ENCODE peak calls at places on chromosome 15, in nine cellular contexts. O is astrocyte of the spinal cord; Q is NCI-H774; N is GM20000; C is progenitor cell of endocrine pancreas; K is mammary epithelial cell; S is heart left ventricle; J is stimulated activated CD8-positive, alpha-beta memory T cell treated with anti-CD3 and anti-CD28 coated beads, Interleukin-2, amount 100 ng/mL, for 1 hour; W is nephron progenitor cell. Y is an unnamed sample.

GRCh38 chr15:52233405-52233804 is 42.2 kb upstream of the GNB5 start:
- DNase-seq in O (no peak), Q (no peak), N (peak), C (no peak), K (no peak), S (no peak), J (no peak), W (no peak), Y (no peak)

GRCh38 chr15:85744636-85745422 is 49.9 kb downstream of the KLHL25 start:
- DNase-seq in O (no peak), Q (no peak), N (no peak), C (no peak), K (no peak), S (peak), J (no peak), W (no peak), Y (no peak)

GRCh38 chr15:91940466-91941381 is 87.2 kb downstream of the SLCO3A1 start:
- DNase-seq in O (no peak), Q (no peak), N (no peak), C (no peak), K (peak), S (no peak), J (no peak), W (peak), Y (no peak)

GRCh38 chr15:31373970-31374369 is 47.3 kb downstream of the KLF13 start:
- DNase-seq in O (no peak), Q (no peak), N (no peak), C (no peak), K (no peak), S (no peak), J (no peak), W (no peak), Y (no peak)

GRCh38 chr15:39488498-39488897 is 92.4 kb upstream of the THBS1 start:
- DNase-seq in O (no peak), Q (no peak), N (no peak), C (no peak), K (no peak), S (no peak), J (no peak), W (no peak), Y (no peak)

GRCh38 chr15:93126496-93127083 is 37.6 kb upstream of the RGMA start:
- DNase-seq in O (no peak), Q (no peak), N (no peak), C (no peak), K (no peak), S (peak), J (no peak), W (no peak), Y (peak)

GRCh38 chr15:74778599-74778970 is 3.3 kb upstream of the CSK start:
- DNase-seq in O (no peak), Q (no peak), N (no peak), C (no peak), K (no peak), S (no peak), J (no peak), W (no peak), Y (no peak)

GRCh38 chr15:34730701-34731100 is 24.1 kb downstream of the GJD2 start:
- DNase-seq in O (no peak), Q (no peak), N (no peak), C (no peak), K (no peak), S (no peak), J (no peak), W (no peak), Y (no peak)

GRCh38 chr15:75929799-75930565 is 26.3 kb downstream of the FBXO22 start:
- DNase-seq in O (no peak), Q (no peak), N (no peak), C (no peak), K (no peak), S (no peak), J (no peak), W (no peak), Y (no peak)

GRCh38 chr15:51088585-51088984 is 6.1 kb downstream of the TNFAIP8L3 start:
- DNase-seq in O (no peak), Q (peak), N (no peak), C (no peak), K (no peak), S (no peak), J (no peak), W (no peak), Y (no peak)

GRCh38 chr15:68542771-68543544 is 35.8 kb upstream of the CORO2B start:
- DNase-seq in O (peak), Q (no peak), N (no peak), C (no peak), K (peak), S (peak), J (no peak), W (no peak), Y (no peak)

GRCh38 chr15:80674245-80674614 is 20.9 kb upstream of the ABHD17C start:
- DNase-seq in O (no peak), Q (no peak), N (no peak), C (no peak), K (peak), S (no peak), J (no peak), W (no peak), Y (no peak)

GRCh38 chr15:25185791-25186190 is 231.0 kb downstream of the SNRPN start:
- DNase-seq in O (no peak), Q (no peak), N (no peak), C (no peak), K (no peak), S (peak), J (no peak), W (no peak), Y (peak)

GRCh38 chr15:45704329-45705249 is 69.8 kb downstream of the SQOR start:
- DNase-seq in O (peak), Q (no peak), N (peak), C (peak), K (no peak), S (no peak), J (no peak), W (peak), Y (peak)

GRCh38 chr15:51270706-51271105 is 67.7 kb downstream of the CYP19A1 start:
- DNase-seq in O (no peak), Q (no peak), N (no peak), C (no peak), K (no peak), S (no peak), J (no peak), W (no peak), Y (no peak)

GRCh38 chr15:60179786-60180391 is 175.8 kb downstream of the FOXB1 start:
- DNase-seq in O (peak), Q (no peak), N (peak), C (no peak), K (peak), S (no peak), J (no peak), W (peak), Y (no peak)

GRCh38 chr15:63598467-63599400 is 1.5 kb downstream of the FBXL22 start:
- DNase-seq in O (no peak), Q (no peak), N (no peak), C (no peak), K (no peak), S (peak), J (no peak), W (no peak), Y (no peak)

GRCh38 chr15:63913786-63914185 is 80.0 kb upstream of the HERC1 start:
- DNase-seq in O (no peak), Q (no peak), N (no peak), C (no peak), K (peak), S (no peak), J (no peak), W (no peak), Y (no peak)

GRCh38 chr15:66919421-66919820 is 146.0 kb upstream of the SMAD3 start:
- DNase-seq in O (no peak), Q (no peak), N (no peak), C (no peak), K (no peak), S (no peak), J (no peak), W (no peak), Y (no peak)

GRCh38 chr15:39748276-39748675 is 34.4 kb downstream of the FSIP1 start:
- DNase-seq in O (no peak), Q (no peak), N (no peak), C (no peak), K (no peak), S (no peak), J (no peak), W (no peak), Y (no peak)

GRCh38 chr15:40298216-40298935 is 9.4 kb downstream of the PLCB2 start:
- DNase-seq in O (no peak), Q (no peak), N (no peak), C (no peak), K (no peak), S (peak), J (no peak), W (no peak), Y (no peak)

GRCh38 chr15:43404130-43404529 is 33.2 kb downstream of the TUBGCP4 start:
- DNase-seq in O (no peak), Q (no peak), N (no peak), C (no peak), K (no peak), S (no peak), J (no peak), W (no peak), Y (no peak)

GRCh38 chr15:90749754-90750153 is 32.6 kb downstream of the BLM start:
- DNase-seq in O (peak), Q (no peak), N (no peak), C (no peak), K (no peak), S (no peak), J (no peak), W (no peak), Y (no peak)

GRCh38 chr15:83380682-83381081 is 66.5 kb upstream of the SH3GL3 start:
- DNase-seq in O (peak), Q (no peak), N (peak), C (peak), K (peak), S (no peak), J (no peak), W (peak), Y (peak)

GRCh38 chr15:62020576-62021160 is 39.6 kb downstream of the VPS13C start:
- DNase-seq in O (peak), Q (no peak), N (no peak), C (no peak), K (peak), S (no peak), J (no peak), W (no peak), Y (no peak)